ENCODE peak calls at places on chromosomes 13 and 19, in four cellular contexts. X, E, A and Z are unnamed samples.

GRCh38 chr19:491146-491741 is 5.0 kb upstream of the MADCAM1 start:
- DNase-seq in E (peak; percentile 50), A (peak; percentile 48), X (peak; percentile 36), Z (peak; percentile 94)

GRCh38 chr13:36282818-36283432 is 14.7 kb downstream of the CCDC169 start:
- DNase-seq in X (peak; percentile 45), E (no peak), A (peak; percentile 72), Z (peak; percentile 24)

GRCh38 chr13:40668335-40668734 is 1.9 kb upstream of the FOXO1 start:
- DNase-seq in E (peak; percentile 59), A (peak; percentile 80), X (peak; percentile 69), Z (peak; percentile 81)

GRCh38 chr13:26541678-26542553 is 15.6 kb upstream of the WASF3 start:
- DNase-seq in E (no peak), X (no peak), A (peak; percentile 17), Z (peak; percentile 24)

GRCh38 chr13:105139380-105140285 is 1395.8 kb downstream of the EFNB2 start:
- DNase-seq in A (peak; percentile 11), X (no peak), E (peak; percentile 32), Z (no peak)

GRCh38 chr13:108769213-108770070 is 140.0 kb downstream of the MYO16 start:
- DNase-seq in A (no peak), E (no peak), X (peak; percentile 25), Z (no peak)

GRCh38 chr13:97653741-97654140 is 219.8 kb downstream of the RAP2A start:
- DNase-seq in E (no peak), X (no peak), A (no peak), Z (no peak)

GRCh38 chr19:48896191-48896720 is 2.3 kb downstream of the TULP2 start:
- DNase-seq in X (peak; percentile 75), A (peak; percentile 93), E (peak; percentile 45), Z (peak; percentile 98)

GRCh38 chr19:46101293-46101692 is 23.2 kb downstream of the IGFL3 start:
- DNase-seq in X (no peak), A (peak; percentile 38), E (no peak), Z (no peak)

GRCh38 chr19:40804783-40805242 is 5.8 kb downstream of the EGLN2 start:
- DNase-seq in E (no peak), X (no peak), A (no peak), Z (no peak)

GRCh38 chr19:19900124-19900523 is 622 bp upstream of the ZNF93 start:
- DNase-seq in X (peak; percentile 81), E (no peak), A (peak; percentile 33), Z (peak; percentile 5)

GRCh38 chr19:29378126-29378525 is 147.7 kb upstream of the VSTM2B start:
- DNase-seq in E (no peak), X (no peak), A (no peak), Z (peak; percentile 10)

GRCh38 chr13:39047560-39047959 is 9.3 kb downstream of the NHLRC3 start:
- DNase-seq in A (peak; percentile 80), E (peak; percentile 24), X (peak; percentile 76), Z (peak; percentile 71)

GRCh38 chr19:50893047-50893737 is 18.0 kb downstream of the KLK4 start:
- DNase-seq in E (peak; percentile 24), A (peak; percentile 71), X (peak; percentile 38), Z (peak; percentile 54)

GRCh38 chr13:97911311-97912138 is 42.0 kb upstream of the IPO5 start:
- DNase-seq in E (peak; percentile 37), A (peak; percentile 69), X (peak; percentile 73), Z (peak; percentile 51)

GRCh38 chr19:39846678-39847486 is 703 bp upstream of the FBL start:
- DNase-seq in X (peak; percentile 68), E (peak; percentile 26), A (peak; percentile 48), Z (peak; percentile 59)

GRCh38 chr19:54906819-54907218 is 871 bp downstream of the NCR1 start:
- DNase-seq in E (no peak), X (no peak), A (no peak), Z (no peak)

GRCh38 chr13:28754698-28755545 is 36.2 kb upstream of the SLC46A3 start:
- DNase-seq in A (peak; percentile 71), X (peak; percentile 77), E (peak; percentile 20), Z (peak; percentile 56)

GRCh38 chr13:44331912-44332840 is 41.4 kb upstream of the SERP2 start:
- DNase-seq in X (no peak), A (no peak), E (peak; percentile 58), Z (peak; percentile 26)

GRCh38 chr19:41323430-41324125 is 13.6 kb downstream of the CCDC97 start:
- DNase-seq in E (no peak), A (peak; percentile 37), X (peak; percentile 90), Z (peak; percentile 85)

GRCh38 chr13:91946498-91947070 is 548.2 kb downstream of the GPC5 start:
- DNase-seq in E (peak; percentile 16), X (peak; percentile 47), A (peak; percentile 78), Z (peak; percentile 47)

GRCh38 chr13:67416047-67416925 is 186.2 kb upstream of the PCDH9 start:
- DNase-seq in X (peak; percentile 74), E (peak; percentile 77), A (peak; percentile 82), Z (peak; percentile 46)

GRCh38 chr19:51020988-51021651 is 1.6 kb upstream of the KLK10 start:
- DNase-seq in A (peak; percentile 79), X (peak; percentile 57), E (peak; percentile 58), Z (peak; percentile 74)

GRCh38 chr13:112877496-112877895 is 91.5 kb upstream of the MCF2L start:
- DNase-seq in X (no peak), A (no peak), E (no peak), Z (no peak)

GRCh38 chr19:35596366-35596999 is 10.5 kb downstream of the PMIS2 start:
- DNase-seq in E (peak; percentile 20), A (peak; percentile 61), X (peak; percentile 37), Z (peak; percentile 75)

GRCh38 chr19:35044317-35045117 is 3.0 kb downstream of the HPN start:
- DNase-seq in A (peak; percentile 73), E (peak; percentile 84), X (peak; percentile 72), Z (peak; percentile 90)

GRCh38 chr13:33645591-33646554 is 172.1 kb upstream of the RFC3 start:
- DNase-seq in A (no peak), X (no peak), E (no peak), Z (no peak)

GRCh38 chr13:71625694-71626093 is 241.3 kb downstream of the DACH1 start:
- DNase-seq in X (no peak), A (no peak), E (no peak), Z (no peak)

GRCh38 chr13:112771139-112771876 is 81.5 kb downstream of the ATP11A start:
- DNase-seq in X (no peak), E (no peak), A (no peak), Z (peak; percentile 43)

GRCh38 chr13:68745517-68745916 is 1362.1 kb upstream of the ATXN8OS start:
- DNase-seq in X (no peak), E (no peak), A (no peak), Z (no peak)

GRCh38 chr19:40612831-40613668 is 11.9 kb downstream of the LTBP4 start:
- DNase-seq in X (peak; percentile 81), A (peak; percentile 93), E (peak; percentile 59), Z (peak; percentile 98)

GRCh38 chr19:12733369-12733896 is 1.1 kb downstream of the TRIR start:
- DNase-seq in E (peak; percentile 62), A (peak; percentile 54), X (peak; percentile 63), Z (peak; percentile 76)

GRCh38 chr13:105969761-105970160 is 565.7 kb downstream of the EFNB2 start:
- DNase-seq in A (no peak), E (no peak), X (no peak), Z (no peak)

GRCh38 chr19:48819366-48819816 is 8.6 kb upstream of the BCAT2 start:
- DNase-seq in X (no peak), E (no peak), A (no peak), Z (no peak)

GRCh38 chr19:4870025-4870700 is 2.7 kb upstream of the PLIN3 start:
- DNase-seq in A (peak; percentile 37), E (peak; percentile 68), X (peak; percentile 93), Z (peak; percentile 33)

GRCh38 chr13:110912651-110913051 is 2.2 kb downstream of the ANKRD10 start:
- DNase-seq in X (peak; percentile 22), E (no peak), A (no peak), Z (no peak)

GRCh38 chr19:5086725-5087439 is 118.0 kb downstream of the KDM4B start:
- DNase-seq in A (peak; percentile 70), X (peak; percentile 86), E (no peak), Z (peak; percentile 95)

GRCh38 chr19:10010939-10011338 is 635 bp upstream of the COL5A3 start:
- DNase-seq in X (no peak), A (no peak), E (no peak), Z (no peak)
- H3K27me3 ChIP-seq in X (no peaks in the 10 kb centered on the region), A (peaks cover 24% of the 10 kb centered on the region), E (peaks cover 50% of the 10 kb centered on the region), Z (peaks cover 34% of the 10 kb centered on the region)

GRCh38 chr19:31351212-31352193 is 2.3 kb upstream of the TSHZ3 start:
- DNase-seq in X (peak; percentile 77), A (peak; percentile 62), E (no peak), Z (peak; percentile 78)

GRCh38 chr19:31352296-31352781 is 3.1 kb upstream of the TSHZ3 start:
- DNase-seq in E (no peak), A (peak; percentile 62), X (peak; percentile 70), Z (peak; percentile 59)

GRCh38 chr19:31349160-31349881 is at the start of gene TSHZ3:
- DNase-seq in E (peak; percentile 85), X (peak; percentile 93), A (peak; percentile 85), Z (peak; percentile 93)

GRCh38 chr19:31350033-31350692 is 927 bp upstream of the TSHZ3 start:
- DNase-seq in E (peak; percentile 42), A (no peak), X (no peak), Z (peak; percentile 84)

DNA sequence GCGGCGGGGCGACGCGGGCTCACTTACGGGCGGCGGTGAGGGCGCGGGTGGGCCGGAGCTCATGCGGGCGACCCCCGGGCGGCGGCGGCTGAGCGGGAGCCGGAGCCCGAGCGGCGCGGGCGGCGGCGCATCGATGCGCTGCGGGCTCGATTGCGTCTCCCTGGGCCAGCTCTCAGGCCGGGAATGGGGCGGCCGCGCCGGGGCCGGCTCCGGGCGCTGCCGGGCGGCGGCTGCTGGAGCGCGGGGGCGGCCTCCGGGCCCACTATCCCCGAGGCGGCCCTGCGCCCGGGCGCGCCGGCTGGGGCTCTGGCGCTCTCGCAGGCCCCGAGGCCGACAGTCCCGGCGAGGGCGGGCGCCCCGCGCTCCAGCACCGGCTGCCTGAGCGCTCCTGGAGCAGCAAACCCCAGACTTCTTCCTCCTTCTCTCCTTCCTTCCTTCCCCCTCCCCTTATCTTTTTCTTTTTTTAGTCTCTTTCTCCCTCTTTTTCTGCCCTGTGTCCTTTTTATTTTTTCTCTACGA is 1.5 kb upstream of the TSHZ3 start:
- DNase-seq in E (peak; percentile 59), A (peak; percentile 70), X (peak; percentile 54), Z (peak; percentile 88)
- H3K4me3 ChIP-seq in E (peak overlapping the region; percentile 56), A (peak overlapping the region; percentile 92), X (peak overlapping the region; percentile 47), Z (peak overlapping the region; percentile 59)

GRCh38 chr19:17727843-17728242 is 8.6 kb downstream of the MAP1S start:
- DNase-seq in A (no peak), E (no peak), X (no peak), Z (no peak)
- H3K36me3 ChIP-seq in A (peaks cover 29% of the 10 kb centered on the region), E (peaks cover 76% of the 10 kb centered on the region), X (peaks cover 19% of the 10 kb centered on the region), Z (peaks cover 28% of the 10 kb centered on the region)

GRCh38 chr13:80604094-80604493 is 263.2 kb upstream of the SPRY2 start:
- DNase-seq in A (peak; percentile 8), E (no peak), X (peak; percentile 8), Z (no peak)

GRCh38 chr13:80599765-80600164 is 258.8 kb upstream of the SPRY2 start:
- DNase-seq in E (no peak), A (no peak), X (no peak), Z (no peak)

GRCh38 chr13:80603351-80603750 is 262.4 kb upstream of the SPRY2 start:
- DNase-seq in X (no peak), E (no peak), A (no peak), Z (no peak)

DNA sequence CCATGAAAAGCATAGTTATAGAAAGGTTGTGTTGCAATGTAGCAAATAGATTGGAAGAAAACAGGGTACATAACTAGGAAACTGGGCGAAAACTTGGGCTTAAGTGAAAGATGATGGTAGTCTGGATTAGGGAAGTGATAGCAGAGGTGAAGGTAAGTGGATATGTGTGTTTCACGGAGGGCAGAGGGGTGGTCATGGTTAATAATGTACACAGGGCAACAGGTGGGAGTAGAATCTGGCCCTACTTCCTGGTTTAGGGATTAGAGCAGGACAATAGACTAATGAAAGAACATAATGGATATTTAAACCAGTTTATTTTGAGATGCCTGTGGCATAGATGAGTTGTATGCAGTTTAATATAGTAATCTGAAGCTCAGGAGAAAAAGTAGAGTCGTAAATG is 257.3 kb upstream of the SPRY2 start:
- DNase-seq in A (no peak), E (no peak), X (no peak), Z (no peak)
- H3K27me3 ChIP-seq in A (no peaks in the 10 kb centered on the region), E (no peaks in the 10 kb centered on the region), X (no peaks in the 10 kb centered on the region), Z (no peaks in the 10 kb centered on the region)